ENCODE peak calls at places on chromosomes 3 and 15, in six cellular contexts. One of them, this sample, is unnamed.
A peak's percentile ranks its signal among the peaks of the same experiment; 100 is the strongest.

GRCh38 chr3:73846951-73847350 is 222.2 kb upstream of the PDZRN3 start:
- DNase-seq in cardiac fibroblast: no peak
- DNase-seq in AG09309: no peak
- DNase-seq in mesothelial cell of epicardium: no peak
- DNase-seq in kidney epithelial cell: no peak
- DNase-seq in activated B cell treated with CpG ODN at 0.5 μM for 24 hours: no peak
- DNase-seq in this sample: no peak

GRCh38 chr3:63333815-63334214 is 55.7 kb downstream of the SYNPR start:
- DNase-seq in mesothelial cell of epicardium: no peak
- DNase-seq in kidney epithelial cell: no peak
- DNase-seq in cardiac fibroblast: peak; percentile 19
- DNase-seq in AG09309: no peak
- DNase-seq in activated B cell treated with CpG ODN at 0.5 μM for 24 hours: no peak
- DNase-seq in this sample: no peak

GRCh38 chr3:53523346-53523745 is 28.9 kb downstream of the CACNA1D start:
- DNase-seq in activated B cell treated with CpG ODN at 0.5 μM for 24 hours: no peak
- DNase-seq in kidney epithelial cell: no peak
- DNase-seq in mesothelial cell of epicardium: no peak
- DNase-seq in cardiac fibroblast: no peak
- DNase-seq in AG09309: no peak
- DNase-seq in this sample: no peak

GRCh38 chr3:141147657-141148056 is 84.0 kb upstream of the PXYLP1 start:
- DNase-seq in activated B cell treated with CpG ODN at 0.5 μM for 24 hours: no peak
- DNase-seq in AG09309: no peak
- DNase-seq in cardiac fibroblast: no peak
- DNase-seq in kidney epithelial cell: no peak
- DNase-seq in mesothelial cell of epicardium: no peak
- DNase-seq in this sample: no peak

GRCh38 chr3:49745986-49746385 is 22.2 kb upstream of the GMPPB start:
- DNase-seq in activated B cell treated with CpG ODN at 0.5 μM for 24 hours: no peak
- DNase-seq in cardiac fibroblast: peak; percentile 12
- DNase-seq in mesothelial cell of epicardium: no peak
- DNase-seq in AG09309: peak; percentile 5
- DNase-seq in kidney epithelial cell: no peak
- DNase-seq in this sample: no peak

GRCh38 chr3:156978471-156978961 is 152.4 kb downstream of the LEKR1 start:
- DNase-seq in activated B cell treated with CpG ODN at 0.5 μM for 24 hours: no peak
- DNase-seq in kidney epithelial cell: no peak
- DNase-seq in AG09309: no peak
- DNase-seq in mesothelial cell of epicardium: no peak
- DNase-seq in cardiac fibroblast: no peak
- DNase-seq in this sample: no peak

GRCh38 chr15:52716536-52716935 is 37.3 kb upstream of the ATOSA start:
- DNase-seq in mesothelial cell of epicardium: no peak
- DNase-seq in kidney epithelial cell: no peak
- DNase-seq in AG09309: no peak
- DNase-seq in activated B cell treated with CpG ODN at 0.5 μM for 24 hours: no peak
- DNase-seq in cardiac fibroblast: no peak
- DNase-seq in this sample: no peak

GRCh38 chr3:133868166-133868565 is 27.5 kb downstream of the RAB6B start:
- DNase-seq in kidney epithelial cell: no peak
- DNase-seq in AG09309: no peak
- DNase-seq in activated B cell treated with CpG ODN at 0.5 μM for 24 hours: no peak
- DNase-seq in cardiac fibroblast: no peak
- DNase-seq in mesothelial cell of epicardium: no peak
- DNase-seq in this sample: no peak

GRCh38 chr15:93980149-93980911 is 251.0 kb upstream of the MCTP2 start:
- DNase-seq in kidney epithelial cell: no peak
- DNase-seq in mesothelial cell of epicardium: no peak
- DNase-seq in activated B cell treated with CpG ODN at 0.5 μM for 24 hours: no peak
- DNase-seq in cardiac fibroblast: no peak
- DNase-seq in AG09309: no peak
- DNase-seq in this sample: no peak

GRCh38 chr3:33392703-33393125 is 47.5 kb downstream of the UBP1 start:
- DNase-seq in AG09309: peak; percentile 89
- DNase-seq in kidney epithelial cell: peak; percentile 31
- DNase-seq in mesothelial cell of epicardium: no peak
- DNase-seq in activated B cell treated with CpG ODN at 0.5 μM for 24 hours: no peak
- DNase-seq in cardiac fibroblast: peak; percentile 76
- DNase-seq in this sample: no peak

GRCh38 chr3:180749322-180749721 is 70.0 kb upstream of the CCDC39 start:
- DNase-seq in mesothelial cell of epicardium: no peak
- DNase-seq in cardiac fibroblast: no peak
- DNase-seq in kidney epithelial cell: no peak
- DNase-seq in activated B cell treated with CpG ODN at 0.5 μM for 24 hours: no peak
- DNase-seq in AG09309: no peak
- DNase-seq in this sample: no peak

GRCh38 chr3:88195951-88196434 is 46.2 kb downstream of the C3orf38 start:
- DNase-seq in AG09309: no peak
- DNase-seq in kidney epithelial cell: peak; percentile 12
- DNase-seq in cardiac fibroblast: peak; percentile 62
- DNase-seq in activated B cell treated with CpG ODN at 0.5 μM for 24 hours: no peak
- DNase-seq in mesothelial cell of epicardium: no peak
- DNase-seq in this sample: no peak

GRCh38 chr15:72229076-72229946 is 1.7 kb downstream of the PKM start:
- DNase-seq in kidney epithelial cell: no peak
- DNase-seq in AG09309: no peak
- DNase-seq in activated B cell treated with CpG ODN at 0.5 μM for 24 hours: peak; percentile 19
- DNase-seq in cardiac fibroblast: peak; percentile 65
- DNase-seq in mesothelial cell of epicardium: no peak
- DNase-seq in this sample: no peak

GRCh38 chr15:66701422-66702034 is 508 bp upstream of the SMAD6 start:
- DNase-seq in mesothelial cell of epicardium: peak; percentile 60
- DNase-seq in activated B cell treated with CpG ODN at 0.5 μM for 24 hours: peak; percentile 57
- DNase-seq in kidney epithelial cell: no peak
- DNase-seq in cardiac fibroblast: no peak
- DNase-seq in AG09309: no peak
- DNase-seq in this sample: peak; percentile 83

GRCh38 chr3:101898752-101899169 is 49.4 kb downstream of the NFKBIZ start:
- DNase-seq in AG09309: no peak
- DNase-seq in activated B cell treated with CpG ODN at 0.5 μM for 24 hours: peak; percentile 25
- DNase-seq in cardiac fibroblast: no peak
- DNase-seq in kidney epithelial cell: no peak
- DNase-seq in mesothelial cell of epicardium: no peak
- DNase-seq in this sample: no peak

GRCh38 chr3:9903904-9904303 is 1.3 kb downstream of the IL17RE start:
- DNase-seq in activated B cell treated with CpG ODN at 0.5 μM for 24 hours: no peak
- DNase-seq in kidney epithelial cell: no peak
- DNase-seq in mesothelial cell of epicardium: no peak
- DNase-seq in AG09309: no peak
- DNase-seq in cardiac fibroblast: no peak
- DNase-seq in this sample: no peak

GRCh38 chr3:33401781-33402180 is 38.4 kb downstream of the UBP1 start:
- DNase-seq in AG09309: peak; percentile 5
- DNase-seq in kidney epithelial cell: no peak
- DNase-seq in mesothelial cell of epicardium: no peak
- DNase-seq in cardiac fibroblast: no peak
- DNase-seq in activated B cell treated with CpG ODN at 0.5 μM for 24 hours: no peak
- DNase-seq in this sample: no peak

GRCh38 chr15:47987461-47987860 is 133.3 kb upstream of the SLC24A5 start:
- DNase-seq in mesothelial cell of epicardium: no peak
- DNase-seq in AG09309: no peak
- DNase-seq in activated B cell treated with CpG ODN at 0.5 μM for 24 hours: no peak
- DNase-seq in cardiac fibroblast: no peak
- DNase-seq in kidney epithelial cell: no peak
- DNase-seq in this sample: no peak

GRCh38 chr15:58703610-58704009 is 45.9 kb downstream of the ADAM10 start:
- DNase-seq in mesothelial cell of epicardium: no peak
- DNase-seq in cardiac fibroblast: no peak
- DNase-seq in activated B cell treated with CpG ODN at 0.5 μM for 24 hours: no peak
- DNase-seq in kidney epithelial cell: no peak
- DNase-seq in AG09309: no peak
- DNase-seq in this sample: no peak

GRCh38 chr3:57692404-57693191 is at the start of gene DENND6A:
- DNase-seq in AG09309: peak; percentile 35
- DNase-seq in activated B cell treated with CpG ODN at 0.5 μM for 24 hours: peak; percentile 95
- DNase-seq in kidney epithelial cell: no peak
- DNase-seq in mesothelial cell of epicardium: peak; percentile 92
- DNase-seq in cardiac fibroblast: peak; percentile 95
- DNase-seq in this sample: peak; percentile 96

GRCh38 chr3:60979861-60980739 is 271.2 kb downstream of the FHIT start:
- DNase-seq in cardiac fibroblast: peak; percentile 22
- DNase-seq in activated B cell treated with CpG ODN at 0.5 μM for 24 hours: no peak
- DNase-seq in mesothelial cell of epicardium: no peak
- DNase-seq in AG09309: no peak
- DNase-seq in kidney epithelial cell: no peak
- DNase-seq in this sample: no peak

GRCh38 chr15:65869954-65870871 is 922 bp downstream of the RAB11A start:
- DNase-seq in cardiac fibroblast: peak; percentile 53
- DNase-seq in kidney epithelial cell: no peak
- DNase-seq in AG09309: no peak
- DNase-seq in mesothelial cell of epicardium: no peak
- DNase-seq in activated B cell treated with CpG ODN at 0.5 μM for 24 hours: no peak
- DNase-seq in this sample: no peak

GRCh38 chr15:90231028-90232017 is 2.4 kb downstream of the CIB1 start:
- DNase-seq in cardiac fibroblast: no peak
- DNase-seq in activated B cell treated with CpG ODN at 0.5 μM for 24 hours: peak; percentile 50
- DNase-seq in mesothelial cell of epicardium: no peak
- DNase-seq in kidney epithelial cell: no peak
- DNase-seq in AG09309: no peak
- DNase-seq in this sample: no peak

GRCh38 chr15:81491414-81492101 is 117.5 kb upstream of the TMC3 start:
- DNase-seq in activated B cell treated with CpG ODN at 0.5 μM for 24 hours: no peak
- DNase-seq in kidney epithelial cell: no peak
- DNase-seq in mesothelial cell of epicardium: no peak
- DNase-seq in cardiac fibroblast: no peak
- DNase-seq in AG09309: no peak
- DNase-seq in this sample: no peak

GRCh38 chr15:94582368-94582767 is 351.0 kb downstream of the MCTP2 start:
- DNase-seq in cardiac fibroblast: peak; percentile 21
- DNase-seq in AG09309: no peak
- DNase-seq in mesothelial cell of epicardium: no peak
- DNase-seq in kidney epithelial cell: no peak
- DNase-seq in activated B cell treated with CpG ODN at 0.5 μM for 24 hours: no peak
- DNase-seq in this sample: no peak

GRCh38 chr3:23944861-23945652 is at the start of gene NR1D2:
- DNase-seq in activated B cell treated with CpG ODN at 0.5 μM for 24 hours: peak; percentile 75
- DNase-seq in mesothelial cell of epicardium: peak; percentile 73
- DNase-seq in kidney epithelial cell: no peak
- DNase-seq in cardiac fibroblast: peak; percentile 84
- DNase-seq in AG09309: peak; percentile 31
- DNase-seq in this sample: peak; percentile 88

GRCh38 chr15:48381861-48382260 is 50.6 kb downstream of the DUT start:
- DNase-seq in cardiac fibroblast: no peak
- DNase-seq in kidney epithelial cell: no peak
- DNase-seq in activated B cell treated with CpG ODN at 0.5 μM for 24 hours: no peak
- DNase-seq in mesothelial cell of epicardium: no peak
- DNase-seq in AG09309: no peak
- DNase-seq in this sample: no peak

GRCh38 chr15:65275728-65276126 is 11.0 kb downstream of the PARP16 start:
- DNase-seq in mesothelial cell of epicardium: no peak
- DNase-seq in kidney epithelial cell: no peak
- DNase-seq in cardiac fibroblast: no peak
- DNase-seq in activated B cell treated with CpG ODN at 0.5 μM for 24 hours: no peak
- DNase-seq in AG09309: no peak
- DNase-seq in this sample: no peak

GRCh38 chr15:82831894-82832600 is 22.6 kb downstream of the WHAMM start:
- DNase-seq in mesothelial cell of epicardium: no peak
- DNase-seq in cardiac fibroblast: no peak
- DNase-seq in kidney epithelial cell: no peak
- DNase-seq in activated B cell treated with CpG ODN at 0.5 μM for 24 hours: no peak
- DNase-seq in AG09309: no peak
- DNase-seq in this sample: no peak
- TF ChIP-seq CTCF in mesothelial cell of epicardium: no peak
- TF ChIP-seq CTCF in cardiac fibroblast: no peak
- TF ChIP-seq CTCF in kidney epithelial cell: no peak
- TF ChIP-seq CTCF in activated B cell treated with CpG ODN at 0.5 μM for 24 hours: no peak
- TF ChIP-seq CTCF in AG09309: no peak
- TF ChIP-seq CTCF in this sample: no peak

GRCh38 chr3:1087066-1087555 is 5.7 kb upstream of the CNTN6 start:
- DNase-seq in cardiac fibroblast: peak; percentile 79
- DNase-seq in kidney epithelial cell: peak; percentile 93
- DNase-seq in AG09309: peak; percentile 59
- DNase-seq in activated B cell treated with CpG ODN at 0.5 μM for 24 hours: no peak
- DNase-seq in mesothelial cell of epicardium: no peak
- DNase-seq in this sample: no peak
- TF ChIP-seq CTCF in cardiac fibroblast: peak; percentile 25
- TF ChIP-seq CTCF in kidney epithelial cell: peak; percentile 24
- TF ChIP-seq CTCF in AG09309: no peak
- TF ChIP-seq CTCF in activated B cell treated with CpG ODN at 0.5 μM for 24 hours: no peak
- TF ChIP-seq CTCF in mesothelial cell of epicardium: no peak
- TF ChIP-seq CTCF in this sample: peak; percentile 57

GRCh38 chr3:150577854-150578253 is 25.3 kb upstream of the SELENOT start:
- DNase-seq in mesothelial cell of epicardium: no peak
- DNase-seq in activated B cell treated with CpG ODN at 0.5 μM for 24 hours: no peak
- DNase-seq in AG09309: no peak
- DNase-seq in kidney epithelial cell: no peak
- DNase-seq in cardiac fibroblast: peak; percentile 20
- DNase-seq in this sample: no peak
- TF ChIP-seq CTCF in mesothelial cell of epicardium: no peak
- TF ChIP-seq CTCF in activated B cell treated with CpG ODN at 0.5 μM for 24 hours: no peak
- TF ChIP-seq CTCF in AG09309: peak; percentile 11
- TF ChIP-seq CTCF in kidney epithelial cell: no peak
- TF ChIP-seq CTCF in cardiac fibroblast: no peak
- TF ChIP-seq CTCF in this sample: no peak

GRCh38 chr3:18389108-18389733 is 35.9 kb downstream of the SATB1 start:
- DNase-seq in cardiac fibroblast: peak; percentile 31
- DNase-seq in activated B cell treated with CpG ODN at 0.5 μM for 24 hours: no peak
- DNase-seq in AG09309: no peak
- DNase-seq in kidney epithelial cell: no peak
- DNase-seq in mesothelial cell of epicardium: no peak
- DNase-seq in this sample: no peak
- TF ChIP-seq CTCF in cardiac fibroblast: peak; percentile 53
- TF ChIP-seq CTCF in activated B cell treated with CpG ODN at 0.5 μM for 24 hours: peak; percentile 10
- TF ChIP-seq CTCF in AG09309: peak; percentile 52
- TF ChIP-seq CTCF in kidney epithelial cell: peak; percentile 60
- TF ChIP-seq CTCF in mesothelial cell of epicardium: peak; percentile 88
- TF ChIP-seq CTCF in this sample: peak; percentile 85

DNA sequence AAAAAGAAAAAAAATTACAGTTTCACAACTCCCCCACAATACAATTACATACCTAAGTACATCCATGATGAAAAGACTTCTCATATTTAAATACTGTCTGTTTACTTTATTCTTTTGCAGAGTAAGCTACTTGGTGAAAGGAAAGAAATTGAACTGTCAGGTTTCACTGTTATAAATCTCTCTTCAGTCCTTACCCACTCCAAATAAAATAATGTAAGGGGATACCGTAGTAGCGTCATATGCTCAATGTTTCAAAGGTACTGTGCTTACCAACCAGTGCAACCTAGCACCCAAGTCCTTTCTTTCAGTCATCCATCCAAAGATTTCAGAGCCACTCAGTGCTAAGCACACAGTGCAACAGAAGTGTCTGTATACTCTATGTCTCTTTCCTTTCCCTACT is 13.4 kb downstream of the GSK3B start:
- DNase-seq in cardiac fibroblast: no peak
- DNase-seq in AG09309: no peak
- DNase-seq in kidney epithelial cell: no peak
- DNase-seq in mesothelial cell of epicardium: no peak
- DNase-seq in activated B cell treated with CpG ODN at 0.5 μM for 24 hours: no peak
- DNase-seq in this sample: no peak
- TF ChIP-seq CTCF in cardiac fibroblast: no peak
- TF ChIP-seq CTCF in AG09309: no peak
- TF ChIP-seq CTCF in kidney epithelial cell: no peak
- TF ChIP-seq CTCF in mesothelial cell of epicardium: no peak
- TF ChIP-seq CTCF in activated B cell treated with CpG ODN at 0.5 μM for 24 hours: no peak
- TF ChIP-seq CTCF in this sample: no peak

GRCh38 chr3:56347219-56347871 is 120.9 kb downstream of the ERC2 start:
- DNase-seq in activated B cell treated with CpG ODN at 0.5 μM for 24 hours: no peak
- DNase-seq in AG09309: no peak
- DNase-seq in cardiac fibroblast: peak; percentile 5
- DNase-seq in kidney epithelial cell: no peak
- DNase-seq in mesothelial cell of epicardium: no peak
- DNase-seq in this sample: no peak
- TF ChIP-seq CTCF in activated B cell treated with CpG ODN at 0.5 μM for 24 hours: no peak
- TF ChIP-seq CTCF in AG09309: peak; percentile 18
- TF ChIP-seq CTCF in cardiac fibroblast: peak; percentile 41
- TF ChIP-seq CTCF in kidney epithelial cell: peak; percentile 39
- TF ChIP-seq CTCF in mesothelial cell of epicardium: peak; percentile 34
- TF ChIP-seq CTCF in this sample: peak; percentile 65

GRCh38 chr3:48507256-48508061 is 3.5 kb upstream of the SHISA5 start:
- DNase-seq in cardiac fibroblast: peak; percentile 64
- DNase-seq in activated B cell treated with CpG ODN at 0.5 μM for 24 hours: peak; percentile 56
- DNase-seq in AG09309: no peak
- DNase-seq in mesothelial cell of epicardium: peak; percentile 56
- DNase-seq in kidney epithelial cell: peak; percentile 77
- DNase-seq in this sample: no peak
- TF ChIP-seq CTCF in cardiac fibroblast: peak; percentile 44
- TF ChIP-seq CTCF in activated B cell treated with CpG ODN at 0.5 μM for 24 hours: peak; percentile 28
- TF ChIP-seq CTCF in AG09309: peak; percentile 61
- TF ChIP-seq CTCF in mesothelial cell of epicardium: no peak
- TF ChIP-seq CTCF in kidney epithelial cell: peak; percentile 66
- TF ChIP-seq CTCF in this sample: peak; percentile 63

This sample was measured in type B pancreatic cell.